ENCODE peak calls at places on chromosome 5, in seven cellular contexts. P, F, C, Y, S, I and H are unnamed samples.
A peak's percentile ranks its signal among the peaks of the same experiment; 100 is the strongest.

GRCh38 chr5:14821721-14822120 is 49.9 kb downstream of the ANKH start:
- DNase-seq in P (no peak), C (no peak), F (no peak), I (no peak), S (no peak), Y (no peak), H (no peak)

GRCh38 chr5:5270958-5271605 is 131.0 kb downstream of the ADAMTS16 start:
- DNase-seq in S (peak; percentile 38), I (peak; percentile 85), P (peak; percentile 33), Y (no peak), C (peak; percentile 39), F (no peak), H (peak; percentile 28)

GRCh38 chr5:67215592-67216471 is 19.2 kb upstream of the CD180 start:
- DNase-seq in I (no peak), P (no peak), Y (peak; percentile 48), S (no peak), C (peak; percentile 87), F (peak; percentile 19), H (no peak)

GRCh38 chr5:160293901-160294561 is 18.3 kb downstream of the CCNJL start:
- DNase-seq in I (no peak), Y (no peak), F (no peak), S (no peak), P (no peak), C (no peak), H (no peak)

GRCh38 chr5:126600631-126601511 is at the start of gene PHAX:
- DNase-seq in I (peak; percentile 73), C (peak; percentile 76), S (peak; percentile 60), P (peak; percentile 53), Y (peak; percentile 55), F (peak; percentile 37), H (peak; percentile 54)

GRCh38 chr5:62134811-62135210 is 171.2 kb upstream of the KIF2A start:
- DNase-seq in I (no peak), C (no peak), P (no peak), Y (no peak), S (no peak), F (no peak), H (no peak)

GRCh38 chr5:18985397-18985796 is 1002.6 kb downstream of the CDH18 start:
- DNase-seq in Y (no peak), P (no peak), I (no peak), S (no peak), F (no peak), C (no peak), H (no peak)

GRCh38 chr5:148559461-148559860 is 94.9 kb downstream of the HTR4 start:
- DNase-seq in S (no peak), F (no peak), P (no peak), I (no peak), Y (no peak), C (no peak), H (no peak)

GRCh38 chr5:138649775-138650174 is 74.6 kb upstream of the HSPA9 start:
- DNase-seq in Y (no peak), I (no peak), S (no peak), C (no peak), F (no peak), P (peak; percentile 32), H (no peak)

GRCh38 chr5:5353681-5354080 is 68.8 kb upstream of the ICE1 start:
- DNase-seq in F (no peak), Y (no peak), S (no peak), P (no peak), I (no peak), C (no peak), H (no peak)

GRCh38 chr5:8394965-8395364 is 526.0 kb downstream of the MTRR start:
- DNase-seq in Y (no peak), I (no peak), S (no peak), C (no peak), P (no peak), F (no peak), H (no peak)

GRCh38 chr5:159849437-159850191 is 66.7 kb upstream of the ADRA1B start:
- DNase-seq in S (peak; percentile 77), F (no peak), I (no peak), Y (no peak), P (no peak), C (no peak), H (peak; percentile 78)

GRCh38 chr5:111254613-111255012 is 30.4 kb downstream of the CAMK4 start:
- DNase-seq in C (no peak), Y (peak; percentile 79), S (no peak), F (peak; percentile 68), P (peak; percentile 73), I (no peak), H (no peak)

GRCh38 chr5:28473531-28474107 is 1435.2 kb upstream of the CDH9 start:
- DNase-seq in Y (no peak), F (no peak), P (peak; percentile 26), C (no peak), S (no peak), I (peak; percentile 25), H (peak; percentile 19)